ENCODE peak calls at places on chromosomes 13 and 19, in ten cellular contexts. One of them, this sample, is unnamed.

GRCh38 chr19:18863843-18864362 is 32.1 kb downstream of the CERS1 start:
- DNase-seq in amniotic epithelial cell: no peak
- DNase-seq in effector memory CD8-positive, alpha-beta T cell: no peak
- DNase-seq in coronary artery: no peak
- DNase-seq in OCI-M1: no peak
- DNase-seq in WERI-Rb-1: no peak
- DNase-seq in NCI-H1092 treated with DMSO at 0.1 percent for 48 hours: no peak
- DNase-seq in OCI-LY7: no peak
- DNase-seq in mucosa of gallbladder: no peak
- DNase-seq in BE2C: no peak
- DNase-seq in this sample: no peak

GRCh38 chr19:54492568-54492967 is 10.1 kb upstream of the LAIR2 start:
- DNase-seq in amniotic epithelial cell: no peak
- DNase-seq in effector memory CD8-positive, alpha-beta T cell: no peak
- DNase-seq in coronary artery: no peak
- DNase-seq in OCI-M1: no peak
- DNase-seq in WERI-Rb-1: no peak
- DNase-seq in NCI-H1092 treated with DMSO at 0.1 percent for 48 hours: no peak
- DNase-seq in OCI-LY7: no peak
- DNase-seq in mucosa of gallbladder: no peak
- DNase-seq in BE2C: no peak
- DNase-seq in this sample: no peak

GRCh38 chr19:31589109-31589508 is 239.9 kb upstream of the TSHZ3 start:
- DNase-seq in amniotic epithelial cell: no peak
- DNase-seq in effector memory CD8-positive, alpha-beta T cell: no peak
- DNase-seq in coronary artery: peak
- DNase-seq in OCI-M1: no peak
- DNase-seq in WERI-Rb-1: no peak
- DNase-seq in NCI-H1092 treated with DMSO at 0.1 percent for 48 hours: no peak
- DNase-seq in OCI-LY7: no peak
- DNase-seq in mucosa of gallbladder: no peak
- DNase-seq in BE2C: no peak
- DNase-seq in this sample: no peak

GRCh38 chr13:36029171-36029570 is 102.0 kb downstream of the DCLK1 start:
- DNase-seq in amniotic epithelial cell: peak
- DNase-seq in effector memory CD8-positive, alpha-beta T cell: no peak
- DNase-seq in coronary artery: no peak
- DNase-seq in OCI-M1: peak
- DNase-seq in WERI-Rb-1: no peak
- DNase-seq in NCI-H1092 treated with DMSO at 0.1 percent for 48 hours: no peak
- DNase-seq in OCI-LY7: no peak
- DNase-seq in mucosa of gallbladder: no peak
- DNase-seq in BE2C: no peak
- DNase-seq in this sample: no peak

GRCh38 chr13:40502236-40502635 is 164.2 kb downstream of the FOXO1 start:
- DNase-seq in amniotic epithelial cell: no peak
- DNase-seq in effector memory CD8-positive, alpha-beta T cell: no peak
- DNase-seq in coronary artery: no peak
- DNase-seq in OCI-M1: no peak
- DNase-seq in WERI-Rb-1: peak
- DNase-seq in NCI-H1092 treated with DMSO at 0.1 percent for 48 hours: no peak
- DNase-seq in OCI-LY7: no peak
- DNase-seq in mucosa of gallbladder: no peak
- DNase-seq in BE2C: no peak
- DNase-seq in this sample: no peak

GRCh38 chr13:105426454-105426853 is 1109.0 kb downstream of the EFNB2 start:
- DNase-seq in amniotic epithelial cell: no peak
- DNase-seq in effector memory CD8-positive, alpha-beta T cell: no peak
- DNase-seq in coronary artery: no peak
- DNase-seq in OCI-M1: no peak
- DNase-seq in WERI-Rb-1: no peak
- DNase-seq in NCI-H1092 treated with DMSO at 0.1 percent for 48 hours: no peak
- DNase-seq in OCI-LY7: no peak
- DNase-seq in mucosa of gallbladder: no peak
- DNase-seq in BE2C: no peak
- DNase-seq in this sample: no peak

GRCh38 chr19:46892252-46893179 is 31.7 kb downstream of the ARHGAP35 start:
- DNase-seq in amniotic epithelial cell: no peak
- DNase-seq in effector memory CD8-positive, alpha-beta T cell: no peak
- DNase-seq in coronary artery: no peak
- DNase-seq in OCI-M1: no peak
- DNase-seq in WERI-Rb-1: no peak
- DNase-seq in NCI-H1092 treated with DMSO at 0.1 percent for 48 hours: no peak
- DNase-seq in OCI-LY7: peak
- DNase-seq in mucosa of gallbladder: no peak
- DNase-seq in BE2C: no peak
- DNase-seq in this sample: no peak

GRCh38 chr19:3665681-3666544 is 34.4 kb downstream of the PIP5K1C start:
- DNase-seq in amniotic epithelial cell: no peak
- DNase-seq in effector memory CD8-positive, alpha-beta T cell: peak
- DNase-seq in coronary artery: no peak
- DNase-seq in OCI-M1: peak
- DNase-seq in WERI-Rb-1: peak
- DNase-seq in NCI-H1092 treated with DMSO at 0.1 percent for 48 hours: no peak
- DNase-seq in OCI-LY7: peak
- DNase-seq in mucosa of gallbladder: peak
- DNase-seq in BE2C: peak
- DNase-seq in this sample: peak

GRCh38 chr13:110306960-110307696 is at the start of the genes COL4A1 and COL4A2:
- DNase-seq in amniotic epithelial cell: peak
- DNase-seq in effector memory CD8-positive, alpha-beta T cell: no peak
- DNase-seq in coronary artery: peak
- DNase-seq in OCI-M1: no peak
- DNase-seq in WERI-Rb-1: peak
- DNase-seq in NCI-H1092 treated with DMSO at 0.1 percent for 48 hours: no peak
- DNase-seq in OCI-LY7: no peak
- DNase-seq in mucosa of gallbladder: peak
- DNase-seq in BE2C: no peak
- DNase-seq in this sample: no peak

This sample was measured in Panc1.